ENCODE peak calls at places on chromosomes 5 and 9, in ten cellular contexts. T, F, S, A, H, G, M, K, Q and P are unnamed samples.

GRCh38 chr9:77028478-77028877 is 9.0 kb downstream of the FOXB2 start:
- DNase-seq in T (no peak), F (no peak), S (no peak), A (no peak), H (no peak), G (no peak), M (no peak), K (no peak), Q (no peak), P (no peak)

GRCh38 chr5:159921721-159922120 is 5.4 kb downstream of the ADRA1B start:
- DNase-seq in T (no peak), F (no peak), S (no peak), A (no peak), H (no peak), G (no peak), M (no peak), K (no peak), Q (no peak), P (no peak)

GRCh38 chr9:29697011-29697410 is 2123.7 kb upstream of the C9orf72 start:
- DNase-seq in T (no peak), F (no peak), S (no peak), A (no peak), H (no peak), G (no peak), M (no peak), K (no peak), Q (no peak), P (no peak)

GRCh38 chr9:134317431-134318414 is 8.5 kb upstream of the RXRA start:
- DNase-seq in T (no peak), F (peak; percentile 71), S (no peak), A (no peak), H (no peak), G (peak; percentile 5), M (no peak), K (peak; percentile 47), Q (no peak), P (no peak)

GRCh38 chr9:7234144-7234543 is 476.4 kb downstream of the KDM4C start:
- DNase-seq in T (no peak), F (no peak), S (no peak), A (no peak), H (no peak), G (peak; percentile 10), M (no peak), K (no peak), Q (no peak), P (peak; percentile 70)

GRCh38 chr5:109823597-109823996 is 133.9 kb downstream of the MAN2A1 start:
- DNase-seq in T (no peak), F (no peak), S (no peak), A (no peak), H (no peak), G (no peak), M (no peak), K (no peak), Q (no peak), P (peak; percentile 57)

GRCh38 chr5:38537502-38537901 is 18.9 kb downstream of the LIFR start:
- DNase-seq in T (no peak), F (no peak), S (no peak), A (no peak), H (no peak), G (no peak), M (no peak), K (no peak), Q (no peak), P (no peak)

GRCh38 chr5:33441241-33441844 is 578 bp downstream of the TARS1 start:
- DNase-seq in T (peak; percentile 53), F (no peak), S (no peak), A (no peak), H (peak; percentile 37), G (peak; percentile 31), M (peak; percentile 38), K (no peak), Q (no peak), P (no peak)

GRCh38 chr9:134381671-134382505 is 55.6 kb downstream of the RXRA start:
- DNase-seq in T (no peak), F (no peak), S (no peak), A (no peak), H (peak; percentile 56), G (peak; percentile 43), M (no peak), K (no peak), Q (no peak), P (no peak)

GRCh38 chr5:124583469-124584350 is 162.7 kb downstream of the ZNF608 start:
- DNase-seq in T (no peak), F (no peak), S (no peak), A (no peak), H (peak; percentile 41), G (no peak), M (peak; percentile 95), K (no peak), Q (no peak), P (peak; percentile 85)

GRCh38 chr5:160649304-160649703 is 202.7 kb downstream of the ATP10B start:
- DNase-seq in T (no peak), F (no peak), S (no peak), A (no peak), H (no peak), G (no peak), M (no peak), K (no peak), Q (no peak), P (peak; percentile 56)

GRCh38 chr9:135887585-135888050 is 19.7 kb downstream of the CAMSAP1 start:
- DNase-seq in T (no peak), F (no peak), S (peak; percentile 60), A (peak; percentile 76), H (peak; percentile 61), G (no peak), M (no peak), K (no peak), Q (no peak), P (no peak)

GRCh38 chr5:139637438-139638089 is 10.6 kb upstream of the CXXC5 start:
- DNase-seq in T (no peak), F (peak; percentile 95), S (peak; percentile 87), A (peak; percentile 92), H (peak; percentile 69), G (peak; percentile 93), M (no peak), K (peak; percentile 92), Q (peak; percentile 88), P (peak; percentile 67)

GRCh38 chr5:150341989-150342388 is 15.5 kb upstream of the TCOF1 start:
- DNase-seq in T (no peak), F (no peak), S (no peak), A (no peak), H (no peak), G (no peak), M (no peak), K (no peak), Q (no peak), P (no peak)

GRCh38 chr5:57304931-57305330 is 131.1 kb downstream of the GPBP1 start:
- DNase-seq in T (no peak), F (no peak), S (no peak), A (no peak), H (no peak), G (no peak), M (no peak), K (no peak), Q (no peak), P (no peak)

GRCh38 chr5:57299945-57300344 is 126.1 kb downstream of the GPBP1 start:
- DNase-seq in T (no peak), F (no peak), S (no peak), A (no peak), H (no peak), G (no peak), M (no peak), K (no peak), Q (no peak), P (no peak)

GRCh38 chr5:57302643-57303042 is 128.8 kb downstream of the GPBP1 start:
- DNase-seq in T (no peak), F (no peak), S (no peak), A (no peak), H (no peak), G (no peak), M (no peak), K (no peak), Q (no peak), P (no peak)

GRCh38 chr5:57303985-57304384 is 130.1 kb downstream of the GPBP1 start:
- DNase-seq in T (no peak), F (no peak), S (no peak), A (no peak), H (no peak), G (no peak), M (no peak), K (no peak), Q (no peak), P (no peak)

DNA sequence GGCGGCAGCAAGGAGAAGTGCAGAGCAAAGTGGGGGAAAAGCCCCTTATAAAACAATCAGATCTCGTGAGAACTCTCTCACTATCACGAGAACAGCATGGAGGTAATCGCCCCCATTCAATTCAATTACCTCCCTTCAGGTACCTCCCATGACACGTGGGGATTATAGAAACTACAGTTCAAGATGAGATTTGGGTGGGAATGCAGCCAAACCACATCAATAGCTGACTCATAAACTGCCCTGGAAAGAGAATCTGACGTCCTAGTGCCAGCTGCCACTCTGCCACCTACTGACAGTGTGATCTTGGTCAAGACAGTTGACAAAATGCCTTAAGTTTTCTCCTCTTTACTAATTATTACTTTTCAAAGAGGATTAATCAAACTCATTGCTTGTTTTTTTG is 128.3 kb downstream of the GPBP1 start:
- DNase-seq in T (no peak), F (no peak), S (no peak), A (no peak), H (no peak), G (no peak), M (no peak), K (no peak), Q (no peak), P (peak; percentile 90)
- TF ChIP-seq CTCF in T (no peak), F (no peak), S (no peak), A (no peak), H (no peak), G (no peak), M (no peak), K (no peak), Q (no peak), P (no peak)

GRCh38 chr5:97245371-97245770 is 62.3 kb upstream of the RIOK2 start:
- DNase-seq in T (no peak), F (no peak), S (no peak), A (no peak), H (no peak), G (no peak), M (no peak), K (no peak), Q (no peak), P (no peak)

GRCh38 chr5:97250113-97250512 is 67.1 kb upstream of the RIOK2 start:
- DNase-seq in T (no peak), F (no peak), S (no peak), A (no peak), H (no peak), G (no peak), M (no peak), K (no peak), Q (no peak), P (no peak)
- TF ChIP-seq CTCF in T (no peak), F (no peak), S (no peak), A (no peak), H (no peak), G (no peak), M (no peak), K (no peak), Q (no peak), P (no peak)

GRCh38 chr5:154967419-154968024 is 26.6 kb downstream of the MRPL22 start:
- DNase-seq in T (no peak), F (no peak), S (no peak), A (no peak), H (no peak), G (no peak), M (no peak), K (no peak), Q (no peak), P (peak; percentile 38)
- TF ChIP-seq CTCF in T (peak; percentile 46), F (peak; percentile 31), S (peak; percentile 66), A (no peak), H (peak; percentile 39), G (peak; percentile 34), M (peak; percentile 49), K (peak; percentile 49), Q (peak; percentile 55), P (peak; percentile 55)

GRCh38 chr9:21696411-21696865 is 106.0 kb upstream of the MTAP start:
- DNase-seq in T (no peak), F (peak; percentile 65), S (no peak), A (no peak), H (no peak), G (no peak), M (no peak), K (no peak), Q (no peak), P (no peak)
- TF ChIP-seq CTCF in T (no peak), F (no peak), S (no peak), A (no peak), H (no peak), G (no peak), M (no peak), K (no peak), Q (no peak), P (no peak)